ENCODE peak calls at places on chromosomes 6 and 20, in five cellular contexts. E, Z, R, W and Q are unnamed samples.

GRCh38 chr6:1313755-1314503 is 2.0 kb downstream of the FOXQ1 start:
- DNase-seq in E (peak; percentile 67), Z (no peak), R (no peak), W (no peak), Q (no peak)

GRCh38 chr6:127618729-127619128 is 41.8 kb downstream of the C6orf58 start:
- DNase-seq in E (no peak), Z (peak; percentile 29), R (no peak), W (no peak), Q (no peak)

GRCh38 chr20:31543966-31544598 is 29.8 kb downstream of the HM13 start:
- DNase-seq in E (no peak), Z (peak; percentile 98), R (no peak), W (no peak), Q (peak; percentile 69)

GRCh38 chr6:105509506-105510331 is 106.8 kb upstream of the PREP start:
- DNase-seq in E (peak; percentile 41), Z (no peak), R (no peak), W (no peak), Q (no peak)

GRCh38 chr6:31829633-31830492 is 2.3 kb downstream of the HSPA1B start:
- DNase-seq in E (no peak), Z (peak; percentile 75), R (no peak), W (no peak), Q (no peak)

GRCh38 chr6:35727206-35727934 is 9.5 kb upstream of the ARMC12 start:
- DNase-seq in E (peak; percentile 77), Z (peak; percentile 65), R (peak; percentile 68), W (no peak), Q (peak; percentile 93)

GRCh38 chr6:50712291-50712690 is 1.0 kb upstream of the TFAP2D start:
- DNase-seq in E (no peak), Z (no peak), R (no peak), W (no peak), Q (no peak)

GRCh38 chr6:152270301-152270925 is 366.7 kb downstream of the SYNE1 start:
- DNase-seq in E (no peak), Z (peak; percentile 72), R (no peak), W (no peak), Q (no peak)

GRCh38 chr6:101489456-101489855 is 95.9 kb downstream of the GRIK2 start:
- DNase-seq in E (no peak), Z (peak; percentile 39), R (no peak), W (no peak), Q (no peak)

GRCh38 chr6:157980288-157981131 is 1.2 kb upstream of the SYNJ2 start:
- DNase-seq in E (no peak), Z (no peak), R (no peak), W (no peak), Q (peak; percentile 39)

GRCh38 chr6:17998003-17998402 is 10.6 kb upstream of the KIF13A start:
- DNase-seq in E (no peak), Z (no peak), R (no peak), W (no peak), Q (no peak)

GRCh38 chr6:149324428-149324827 is 6.9 kb downstream of the TAB2 start:
- DNase-seq in E (no peak), Z (no peak), R (no peak), W (no peak), Q (no peak)

GRCh38 chr6:137240168-137240567 is 21.0 kb upstream of the IFNGR1 start:
- DNase-seq in E (no peak), Z (peak; percentile 91), R (no peak), W (no peak), Q (no peak)

GRCh38 chr6:157614026-157614484 is 209.0 kb upstream of the SNX9 start:
- DNase-seq in E (no peak), Z (no peak), R (no peak), W (no peak), Q (no peak)

GRCh38 chr6:136403166-136403980 is 113.7 kb upstream of the BCLAF1 start:
- DNase-seq in E (no peak), Z (peak; percentile 88), R (no peak), W (no peak), Q (peak; percentile 48)

GRCh38 chr6:123415844-123416468 is 220.8 kb downstream of the TRDN start:
- DNase-seq in E (peak; percentile 38), Z (peak; percentile 79), R (no peak), W (no peak), Q (peak; percentile 72)

GRCh38 chr20:17873410-17874270 is 95.0 kb downstream of the SNX5 start:
- DNase-seq in E (peak; percentile 73), Z (peak; percentile 99), R (peak; percentile 61), W (no peak), Q (peak; percentile 95)

GRCh38 chr6:105428342-105428957 is 25.6 kb upstream of the PREP start:
- DNase-seq in E (no peak), Z (peak; percentile 91), R (no peak), W (no peak), Q (no peak)

GRCh38 chr6:26270121-26270861 is 94.7 kb upstream of the BTN3A2 start:
- DNase-seq in E (no peak), Z (no peak), R (no peak), W (no peak), Q (no peak)

GRCh38 chr20:47951521-47951951 is 166.3 kb upstream of the SULF2 start:
- DNase-seq in E (no peak), Z (no peak), R (no peak), W (no peak), Q (no peak)

GRCh38 chr6:123908813-123909212 is 105.1 kb downstream of the NKAIN2 start:
- DNase-seq in E (no peak), Z (no peak), R (no peak), W (no peak), Q (no peak)

GRCh38 chr6:626236-626635 is 30.7 kb downstream of the HUS1B start:
- DNase-seq in E (no peak), Z (no peak), R (no peak), W (no peak), Q (no peak)

GRCh38 chr6:87408721-87409155 is 966 bp downstream of the CFAP206 start:
- DNase-seq in E (no peak), Z (no peak), R (no peak), W (no peak), Q (no peak)

GRCh38 chr20:10671850-10672578 is 1.8 kb downstream of the JAG1 start:
- DNase-seq in E (peak; percentile 56), Z (peak; percentile 73), R (no peak), W (no peak), Q (peak; percentile 62)

GRCh38 chr6:37514377-37514776 is 14.7 kb upstream of the CCDC167 start:
- DNase-seq in E (no peak), Z (peak; percentile 41), R (no peak), W (no peak), Q (no peak)

GRCh38 chr6:152091201-152091600 is 283.7 kb downstream of the ESR1 start:
- DNase-seq in E (no peak), Z (peak; percentile 36), R (no peak), W (no peak), Q (no peak)

GRCh38 chr20:50919567-50919966 is 11.7 kb downstream of the ADNP start:
- DNase-seq in E (no peak), Z (peak; percentile 63), R (peak; percentile 67), W (no peak), Q (peak; percentile 72)

GRCh38 chr20:46419882-46420281 is 13.5 kb upstream of the ELMO2 start:
- DNase-seq in E (no peak), Z (no peak), R (no peak), W (no peak), Q (no peak)

GRCh38 chr6:142030115-142030619 is 102.6 kb upstream of the GJE1 start:
- DNase-seq in E (peak; percentile 75), Z (peak; percentile 51), R (no peak), W (no peak), Q (no peak)

GRCh38 chr6:142035890-142036289 is 96.8 kb upstream of the GJE1 start:
- DNase-seq in E (no peak), Z (no peak), R (no peak), W (no peak), Q (no peak)
- TF ChIP-seq CTCF in E (no peak), Z (no peak), R (no peak), W (no peak), Q (no peak)

GRCh38 chr6:168148231-168148849 is 69.3 kb upstream of the FRMD1 start:
- DNase-seq in E (no peak), Z (no peak), R (no peak), W (no peak), Q (no peak)
- TF ChIP-seq CTCF in E (no peak), Z (no peak), R (no peak), W (no peak), Q (no peak)

GRCh38 chr20:39777610-39778009 is 815.5 kb downstream of the DHX35 start:
- DNase-seq in E (no peak), Z (no peak), R (no peak), W (no peak), Q (no peak)

GRCh38 chr20:39778431-39778830 is 816.3 kb downstream of the DHX35 start:
- DNase-seq in E (no peak), Z (no peak), R (no peak), W (no peak), Q (no peak)

GRCh38 chr20:39775110-39775509 is 813.0 kb downstream of the DHX35 start:
- DNase-seq in E (no peak), Z (peak; percentile 91), R (peak; percentile 26), W (no peak), Q (peak; percentile 93)

GRCh38 chr20:39773380-39774000 is 811.3 kb downstream of the DHX35 start:
- DNase-seq in E (no peak), Z (peak; percentile 52), R (no peak), W (no peak), Q (no peak)

DNA sequence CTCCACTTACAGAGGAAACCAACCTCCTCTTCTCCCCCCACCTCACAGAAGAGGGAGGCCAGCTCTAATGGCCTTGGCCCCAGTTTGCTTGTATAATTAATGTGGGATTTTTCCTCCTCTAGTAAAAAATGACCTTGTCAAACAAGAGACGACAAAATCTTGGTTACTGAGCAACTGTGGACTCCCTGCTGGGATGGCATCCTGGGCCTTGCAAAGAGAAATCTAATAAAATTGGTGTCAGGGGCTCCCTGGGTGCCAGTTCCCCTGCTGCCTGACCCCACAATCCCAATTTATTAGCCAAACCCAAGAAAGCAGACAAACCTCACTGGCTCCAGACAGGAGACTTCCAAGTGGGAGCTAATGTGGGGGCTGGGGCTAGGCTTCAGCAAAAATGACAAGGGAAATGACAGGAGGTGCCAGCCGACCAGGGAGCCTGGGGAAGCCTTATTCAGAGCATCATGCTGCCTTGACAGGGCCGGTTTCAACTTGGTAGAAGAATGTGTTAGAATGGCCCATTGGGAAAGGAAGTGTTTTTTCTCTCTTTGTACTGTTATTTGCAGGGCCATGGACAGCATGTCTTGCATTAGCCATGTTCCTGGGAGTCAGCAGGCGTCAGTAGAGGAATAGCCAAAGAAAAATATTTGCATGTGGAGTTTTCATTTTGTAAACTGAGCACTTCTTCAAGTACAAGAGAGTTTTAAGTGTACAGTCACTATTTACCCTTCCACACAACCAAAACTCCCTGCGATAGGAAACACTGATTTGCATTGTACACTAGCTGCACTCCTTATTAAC is 816.9 kb downstream of the DHX35 start:
- DNase-seq in E (no peak), Z (peak; percentile 27), R (no peak), W (no peak), Q (peak; percentile 24)
- TF ChIP-seq CTCF in E (no peak), Z (peak; percentile 30), R (no peak), W (no peak), Q (no peak)

DNA sequence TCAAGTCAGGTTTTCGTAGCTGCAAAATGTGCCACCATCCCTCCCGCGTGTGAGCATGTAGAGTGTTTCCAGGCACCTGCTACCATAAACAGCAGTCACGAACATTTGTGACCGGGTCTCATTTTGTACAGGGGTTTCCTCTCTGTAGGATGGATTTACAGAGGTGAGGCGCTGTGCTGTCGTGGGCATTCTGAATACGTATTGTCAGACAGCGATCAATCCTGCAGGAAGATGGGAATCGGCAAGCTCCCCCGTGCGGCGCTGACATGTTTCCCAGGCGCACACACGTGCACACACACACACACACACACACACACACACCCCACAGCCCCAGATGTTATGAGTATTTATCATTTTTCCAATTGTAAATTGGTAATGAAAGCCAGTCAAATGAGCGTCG is 15.8 kb downstream of the ANKRD60 start:
- DNase-seq in E (no peak), Z (no peak), R (no peak), W (no peak), Q (no peak)
- TF ChIP-seq CTCF in E (no peak), Z (no peak), R (no peak), W (no peak), Q (no peak)